ENCODE peak calls at places on chromosomes 7 and 10, in ten cellular contexts. L is B cell; M is GM13976; Z is GM13977; K is CD8-positive, alpha-beta T cell; I is BJ; H is fibroblast of lung; X is HL-60; P is adrenal gland; Y is heart right ventricle. D is an unnamed sample.

GRCh38 chr7:88756806-88757205 is 2.7 kb upstream of the ZNF804B start:
- DNase-seq in L (no peak), M (no peak), Z (no peak), K (no peak), I (no peak), H (no peak), X (no peak), P (no peak), Y (no peak), D (no peak)

GRCh38 chr10:52283174-52283573 is 30.9 kb upstream of the DKK1 start:
- DNase-seq in L (no peak), M (no peak), Z (no peak), K (no peak), I (no peak), H (peak; percentile 3), X (no peak), P (no peak), Y (no peak), D (no peak)

GRCh38 chr7:91940171-91940570 is 491 bp upstream of the AKAP9 start:
- DNase-seq in L (no peak), M (peak; percentile 51), Z (peak; percentile 45), K (peak; percentile 25), I (no peak), H (peak; percentile 24), X (no peak), P (peak; percentile 46), Y (no peak), D (no peak)

GRCh38 chr10:103693070-103693811 is 162.1 kb downstream of the SH3PXD2A start:
- DNase-seq in L (peak; percentile 54), M (peak; percentile 73), Z (peak; percentile 79), K (peak; percentile 31), I (no peak), H (no peak), X (no peak), P (no peak), Y (no peak), D (no peak)

GRCh38 chr10:123704812-123705211 is 38.7 kb downstream of the GPR26 start:
- DNase-seq in L (no peak), M (no peak), Z (no peak), K (no peak), I (no peak), H (no peak), X (peak; percentile 26), P (no peak), Y (no peak), D (no peak)

GRCh38 chr10:73406863-73407262 is 7.0 kb downstream of the ANXA7 start:
- DNase-seq in L (no peak), M (no peak), Z (no peak), K (no peak), I (no peak), H (no peak), X (no peak), P (no peak), Y (no peak), D (no peak)

GRCh38 chr7:83060218-83060617 is 102.5 kb downstream of the PCLO start:
- DNase-seq in L (no peak), M (no peak), Z (no peak), K (no peak), I (no peak), H (no peak), X (no peak), P (peak; percentile 78), Y (no peak), D (no peak)

GRCh38 chr7:157497367-157497743 is 160.6 kb downstream of the DNAJB6 start:
- DNase-seq in L (no peak), M (no peak), Z (no peak), K (peak; percentile 1), I (no peak), H (no peak), X (no peak), P (no peak), Y (no peak), D (no peak)

GRCh38 chr7:111401516-111401915 is 160.8 kb downstream of the IMMP2L start:
- DNase-seq in L (no peak), M (no peak), Z (no peak), K (no peak), I (no peak), H (no peak), X (no peak), P (no peak), Y (no peak), D (no peak)

GRCh38 chr7:54546081-54546985 is 4.2 kb downstream of the VSTM2A start:
- DNase-seq in L (no peak), M (peak; percentile 36), Z (peak; percentile 49), K (no peak), I (no peak), H (no peak), X (no peak), P (no peak), Y (no peak), D (peak; percentile 60)

GRCh38 chr7:156620246-156620775 is 20.3 kb upstream of the RNF32 start:
- DNase-seq in L (no peak), M (no peak), Z (no peak), K (no peak), I (no peak), H (no peak), X (no peak), P (no peak), Y (no peak), D (no peak)

GRCh38 chr10:115335366-115335765 is 242.2 kb downstream of the ATRNL1 start:
- DNase-seq in L (no peak), M (no peak), Z (no peak), K (no peak), I (no peak), H (no peak), X (no peak), P (no peak), Y (no peak), D (no peak)

GRCh38 chr10:85547460-85548023 is 819.1 kb downstream of the GRID1 start:
- DNase-seq in L (no peak), M (no peak), Z (no peak), K (no peak), I (no peak), H (no peak), X (no peak), P (no peak), Y (no peak), D (no peak)

GRCh38 chr10:126906704-126907422 is 1.6 kb downstream of the DOCK1 start:
- DNase-seq in L (no peak), M (no peak), Z (no peak), K (no peak), I (no peak), H (no peak), X (no peak), P (no peak), Y (no peak), D (no peak)

GRCh38 chr10:126905776-126906703 is 812 bp downstream of the DOCK1 start:
- DNase-seq in L (no peak), M (no peak), Z (no peak), K (no peak), I (no peak), H (peak; percentile 55), X (no peak), P (peak; percentile 32), Y (peak; percentile 42), D (peak; percentile 62)

GRCh38 chr10:126908225-126908624 is 3.0 kb downstream of the DOCK1 start:
- DNase-seq in L (no peak), M (no peak), Z (no peak), K (no peak), I (no peak), H (no peak), X (no peak), P (no peak), Y (no peak), D (no peak)

GRCh38 chr10:126908729-126909526 is 3.7 kb downstream of the DOCK1 start:
- DNase-seq in L (no peak), M (no peak), Z (no peak), K (no peak), I (no peak), H (no peak), X (no peak), P (no peak), Y (no peak), D (no peak)

GRCh38 chr10:126907423-126907970 is 2.3 kb downstream of the DOCK1 start:
- DNase-seq in L (no peak), M (no peak), Z (no peak), K (no peak), I (no peak), H (no peak), X (no peak), P (no peak), Y (no peak), D (no peak)
- TF ChIP-seq CTCF in L (no peak), M (no peak), Z (no peak), K (no peak), I (peak; percentile 23), H (no peak), X (no peak), P (no peak), Y (no peak), D (peak; percentile 22)

DNA sequence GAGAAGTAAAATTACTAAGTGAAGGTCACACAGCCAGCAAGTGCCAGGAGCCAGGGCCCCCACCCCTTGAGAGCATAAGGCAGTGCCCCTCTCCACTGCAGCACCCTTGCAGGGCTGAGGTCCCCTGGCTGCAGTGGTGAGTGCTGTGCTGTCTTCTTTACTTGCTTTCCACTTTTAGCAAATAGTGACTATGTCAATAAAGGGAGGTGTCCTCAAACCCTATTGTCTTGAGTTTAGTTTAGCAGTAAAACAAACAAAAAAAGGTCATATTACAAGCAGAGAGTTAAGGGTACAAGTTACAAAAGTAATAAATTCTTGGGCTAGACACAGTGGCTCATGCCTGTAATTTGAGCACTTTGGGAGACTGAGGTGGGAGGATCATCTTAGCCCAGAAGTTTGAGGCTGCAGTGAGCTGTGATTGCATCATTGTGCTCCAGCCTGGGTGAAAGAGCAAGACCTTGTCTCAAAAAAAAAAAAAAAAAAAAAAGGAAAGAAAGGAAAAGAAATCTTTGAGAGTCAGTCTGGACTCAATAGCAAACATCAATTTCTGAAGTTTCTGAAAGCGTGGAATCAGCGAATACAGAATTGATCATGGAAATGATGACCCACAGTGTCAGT is 39.0 kb upstream of the KIF5B start:
- DNase-seq in L (no peak), M (no peak), Z (no peak), K (no peak), I (no peak), H (peak; percentile 61), X (no peak), P (no peak), Y (no peak), D (no peak)
- TF ChIP-seq CTCF in L (no peak), M (no peak), Z (no peak), K (no peak), I (no peak), H (no peak), X (no peak), P (no peak), Y (no peak), D (no peak)

GRCh38 chr7:139955098-139955820 is 107.5 kb downstream of the PARP12 start:
- DNase-seq in L (no peak), M (no peak), Z (no peak), K (no peak), I (no peak), H (no peak), X (no peak), P (no peak), Y (no peak), D (no peak)
- TF ChIP-seq CTCF in L (no peak), M (no peak), Z (no peak), K (no peak), I (no peak), H (no peak), X (no peak), P (no peak), Y (no peak), D (no peak)

DNA sequence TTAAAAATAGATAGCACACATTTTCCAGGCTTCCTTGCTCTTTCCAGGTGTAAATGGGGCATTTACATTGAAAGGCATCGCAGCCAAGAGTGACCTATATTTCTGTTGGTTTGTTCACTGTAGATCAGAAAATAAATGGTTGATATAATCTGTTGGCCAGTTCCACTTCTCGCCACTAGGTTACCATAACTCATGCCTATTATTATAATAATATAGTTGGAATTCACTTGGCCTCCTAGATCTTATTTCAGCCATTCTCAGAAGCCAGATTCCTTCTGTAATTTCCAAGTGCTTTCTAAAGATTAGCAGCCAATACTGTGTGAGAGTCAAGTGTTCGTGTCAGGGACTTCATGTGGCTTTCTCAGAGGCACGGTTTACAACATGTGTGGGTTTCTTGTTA is 179.5 kb downstream of the DNAH11 start:
- DNase-seq in L (no peak), M (no peak), Z (no peak), K (no peak), I (no peak), H (no peak), X (no peak), P (no peak), Y (no peak), D (no peak)
- TF ChIP-seq CTCF in L (peak; percentile 33), M (no peak), Z (no peak), K (no peak), I (no peak), H (no peak), X (peak; percentile 5), P (no peak), Y (no peak), D (peak; percentile 81)